ENCODE peak calls at places on chromosomes 11 and 22, in ten cellular contexts. T, Z, I, J, C, H, O, S, F and X are unnamed samples.

GRCh38 chr22:48354082-48354481 is 1473.6 kb downstream of the BRD1 start:
- DNase-seq in T (no peak), Z (no peak), I (no peak), J (no peak), C (no peak), H (no peak), O (no peak), S (no peak), F (no peak), X (no peak)

GRCh38 chr11:102829671-102830070 is 13.7 kb downstream of the MMP3 start:
- DNase-seq in T (no peak), Z (no peak), I (no peak), J (no peak), C (no peak), H (no peak), O (peak), S (no peak), F (no peak), X (no peak)

GRCh38 chr22:23548501-23549197 is 31.4 kb downstream of the IGLL1 start:
- DNase-seq in T (no peak), Z (peak), I (no peak), J (no peak), C (no peak), H (no peak), O (no peak), S (peak), F (no peak), X (no peak)

GRCh38 chr11:116112031-116112935 is 608.1 kb upstream of the CADM1 start:
- DNase-seq in T (no peak), Z (no peak), I (no peak), J (no peak), C (no peak), H (no peak), O (no peak), S (no peak), F (no peak), X (no peak)

GRCh38 chr11:104078250-104078649 is 41.8 kb downstream of the DDI1 start:
- DNase-seq in T (no peak), Z (no peak), I (no peak), J (no peak), C (no peak), H (no peak), O (no peak), S (no peak), F (no peak), X (no peak)

GRCh38 chr22:29202231-29203192 is 3.2 kb upstream of the EMID1 start:
- DNase-seq in T (peak), Z (peak), I (no peak), J (peak), C (no peak), H (no peak), O (peak), S (peak), F (no peak), X (peak)

GRCh38 chr22:44520695-44521094 is 22.7 kb upstream of the RTL6 start:
- DNase-seq in T (no peak), Z (no peak), I (no peak), J (no peak), C (no peak), H (no peak), O (no peak), S (peak), F (no peak), X (no peak)

GRCh38 chr11:3642071-3642951 is 519 bp upstream of the ART5 start:
- DNase-seq in T (peak), Z (peak), I (no peak), J (peak), C (peak), H (peak), O (peak), S (peak), F (peak), X (peak)

GRCh38 chr11:120184371-120184945 is 26.4 kb upstream of the OAF start:
- DNase-seq in T (no peak), Z (no peak), I (no peak), J (peak), C (no peak), H (no peak), O (no peak), S (no peak), F (no peak), X (no peak)

GRCh38 chr11:68033708-68034045 is 3.2 kb downstream of the NDUFS8 start:
- DNase-seq in T (no peak), Z (no peak), I (no peak), J (no peak), C (no peak), H (no peak), O (no peak), S (no peak), F (no peak), X (no peak)

GRCh38 chr11:116199182-116199581 is 573.6 kb downstream of the BUD13 start:
- DNase-seq in T (no peak), Z (no peak), I (no peak), J (no peak), C (no peak), H (no peak), O (no peak), S (no peak), F (no peak), X (no peak)

GRCh38 chr11:131033151-131033651 is 116.9 kb upstream of the SNX19 start:
- DNase-seq in T (no peak), Z (no peak), I (no peak), J (peak), C (peak), H (peak), O (no peak), S (no peak), F (peak), X (peak)

GRCh38 chr11:78034623-78035022 is 11.5 kb upstream of the KCTD14 start:
- DNase-seq in T (no peak), Z (no peak), I (no peak), J (no peak), C (no peak), H (no peak), O (no peak), S (no peak), F (no peak), X (no peak)

GRCh38 chr11:100872951-100873350 is 185.9 kb downstream of the ARHGAP42 start:
- DNase-seq in T (no peak), Z (no peak), I (no peak), J (no peak), C (no peak), H (no peak), O (no peak), S (no peak), F (no peak), X (peak)

GRCh38 chr11:125141686-125142535 is 22.6 kb upstream of the PKNOX2 start:
- DNase-seq in T (peak), Z (peak), I (no peak), J (peak), C (peak), H (peak), O (peak), S (peak), F (no peak), X (peak)

GRCh38 chr22:45499746-45500145 is 2.9 kb upstream of the FBLN1 start:
- DNase-seq in T (no peak), Z (no peak), I (no peak), J (no peak), C (no peak), H (no peak), O (no peak), S (no peak), F (no peak), X (no peak)

GRCh38 chr11:121723261-121723741 is 270.5 kb upstream of the SORL1-AS1 start:
- DNase-seq in T (no peak), Z (no peak), I (peak), J (peak), C (no peak), H (no peak), O (no peak), S (no peak), F (no peak), X (peak)

GRCh38 chr11:14783788-14784187 is 108.2 kb downstream of the CYP2R1 start:
- DNase-seq in T (no peak), Z (no peak), I (no peak), J (no peak), C (no peak), H (no peak), O (no peak), S (no peak), F (no peak), X (no peak)

GRCh38 chr11:3808846-3809623 is 675 bp downstream of the PGAP2 start:
- DNase-seq in T (peak), Z (no peak), I (no peak), J (peak), C (peak), H (peak), O (peak), S (no peak), F (no peak), X (peak)

GRCh38 chr11:2196970-2197770 is 25.6 kb upstream of the TH start:
- DNase-seq in T (peak), Z (peak), I (peak), J (peak), C (peak), H (peak), O (peak), S (peak), F (no peak), X (peak)

GRCh38 chr11:124801014-124801413 is 808 bp upstream of the MSANTD2 start:
- DNase-seq in T (peak), Z (no peak), I (no peak), J (peak), C (no peak), H (peak), O (peak), S (no peak), F (no peak), X (peak)